ENCODE peak calls at places on chromosome 7, in four cellular contexts. P is activated CD4-positive, alpha-beta T cell treated with anti-CD3 and anti-CD28 coated beads for 1 hour; Y is GOT3; F is dorsolateral prefrontal cortex. O is an unnamed sample.

GRCh38 chr7:5424689-5425506 is 1.3 kb upstream of the TNRC18 start:
- DNase-seq in Y (no peak), P (no peak), F (no peak), O (peak)

GRCh38 chr7:131745645-131746248 is 189.3 kb upstream of the PODXL start:
- DNase-seq in P (no peak), F (no peak), Y (no peak), O (peak)

GRCh38 chr7:106289848-106290247 is 5.1 kb upstream of the NAMPT start:
- DNase-seq in P (no peak), Y (no peak), F (no peak), O (no peak)

GRCh38 chr7:30654296-30655090 is 27.8 kb downstream of the CRHR2 start:
- DNase-seq in Y (no peak), P (no peak), F (peak), O (no peak)

GRCh38 chr7:68964060-68964459 is 634.2 kb upstream of the AUTS2 start:
- DNase-seq in P (no peak), F (no peak), Y (no peak), O (no peak)

GRCh38 chr7:154789404-154789803 is 213.5 kb downstream of the PAXIP1 start:
- DNase-seq in F (peak), P (no peak), Y (no peak), O (no peak)

GRCh38 chr7:127905491-127906330 is 125.5 kb downstream of the LRRC4 start:
- DNase-seq in F (no peak), Y (no peak), P (no peak), O (peak)

GRCh38 chr7:90709501-90710465 is 113.7 kb downstream of the CDK14 start:
- DNase-seq in P (no peak), Y (no peak), F (no peak), O (no peak)

GRCh38 chr7:150962743-150963399 is 15.2 kb downstream of the KCNH2 start:
- DNase-seq in F (peak), Y (no peak), P (peak), O (peak)

GRCh38 chr7:29457565-29457971 is 106.1 kb upstream of the PRR15 start:
- DNase-seq in F (no peak), Y (no peak), P (no peak), O (no peak)

GRCh38 chr7:29806131-29806792 is at the start of gene WIPF3:
- DNase-seq in P (no peak), F (no peak), Y (no peak), O (peak)

GRCh38 chr7:46786221-46786951 is 795.5 kb downstream of the TNS3 start:
- DNase-seq in P (no peak), F (no peak), Y (no peak), O (peak)

GRCh38 chr7:135538387-135538786 is 19.3 kb upstream of the NUP205 start:
- DNase-seq in P (no peak), F (no peak), Y (no peak), O (no peak)

GRCh38 chr7:101953248-101953819 is 135.9 kb downstream of the CUX1 start:
- DNase-seq in Y (no peak), F (no peak), P (no peak), O (no peak)

GRCh38 chr7:47832105-47832715 is 116.1 kb downstream of the PKD1L1 start:
- DNase-seq in P (no peak), Y (no peak), F (no peak), O (no peak)

GRCh38 chr7:22572292-22572691 is 72.3 kb upstream of the STEAP1B start:
- DNase-seq in F (no peak), Y (no peak), P (no peak), O (no peak)

GRCh38 chr7:102993532-102994029 is 80.8 kb downstream of the LRRC17 start:
- DNase-seq in F (no peak), P (no peak), Y (no peak), O (no peak)

GRCh38 chr7:28135296-28135695 is 45.3 kb downstream of the JAZF1 start:
- DNase-seq in P (no peak), Y (no peak), F (no peak), O (no peak)

GRCh38 chr7:147207988-147208387 is 1091.4 kb downstream of the CNTNAP2 start:
- DNase-seq in P (no peak), Y (no peak), F (no peak), O (no peak)

GRCh38 chr7:7581531-7582179 is 15.0 kb downstream of the MIOS start:
- DNase-seq in Y (no peak), P (no peak), F (no peak), O (no peak)

GRCh38 chr7:155449008-155449879 is 8.7 kb upstream of the EN2 start:
- DNase-seq in F (no peak), Y (no peak), P (no peak), O (no peak)

GRCh38 chr7:30596043-30596641 is 1.5 kb downstream of the GARS1 start:
- DNase-seq in F (no peak), Y (no peak), P (no peak), O (peak)

GRCh38 chr7:23787272-23787671 is 77.3 kb downstream of the STK31 start:
- DNase-seq in Y (no peak), P (no peak), F (no peak), O (no peak)

GRCh38 chr7:69898189-69898588 is 299.9 kb downstream of the AUTS2 start:
- DNase-seq in P (no peak), Y (no peak), F (no peak), O (no peak)

GRCh38 chr7:67423058-67423457 is 426.4 kb downstream of the TYW1 start:
- DNase-seq in P (no peak), Y (no peak), F (no peak), O (no peak)

GRCh38 chr7:43921423-43921822 is 4.8 kb upstream of the UBE2D4 start:
- DNase-seq in Y (no peak), F (no peak), P (no peak), O (no peak)

GRCh38 chr7:102285541-102286236 is 979 bp upstream of the SH2B2 start:
- DNase-seq in P (no peak), Y (no peak), F (no peak), O (no peak)

GRCh38 chr7:78530351-78530750 is 731.8 kb downstream of the PHTF2 start:
- DNase-seq in F (no peak), Y (no peak), P (no peak), O (peak)

GRCh38 chr7:18916826-18917225 is 200.6 kb downstream of the TWIST1 start:
- DNase-seq in F (no peak), P (no peak), Y (no peak), O (no peak)

GRCh38 chr7:26789481-26790175 is 74.8 kb downstream of the SKAP2 start:
- DNase-seq in P (no peak), F (no peak), Y (no peak), O (no peak)

GRCh38 chr7:17689361-17689760 is 250.9 kb downstream of the SNX13 start:
- DNase-seq in F (no peak), P (no peak), Y (no peak), O (no peak)

GRCh38 chr7:95473276-95473985 is 12.3 kb upstream of the ASB4 start:
- DNase-seq in F (no peak), Y (no peak), P (no peak), O (no peak)

GRCh38 chr7:5478568-5479045 is 55.0 kb upstream of the TNRC18 start:
- DNase-seq in F (no peak), P (no peak), Y (no peak), O (no peak)

GRCh38 chr7:27636326-27637006 is 26.2 kb downstream of the HIBADH start:
- DNase-seq in P (no peak), Y (no peak), F (no peak), O (no peak)

GRCh38 chr7:90412458-90413184 is 9.4 kb downstream of the CLDN12 start:
- DNase-seq in Y (no peak), P (no peak), F (no peak), O (no peak)

GRCh38 chr7:94069154-94069739 is 65.1 kb upstream of the BET1 start:
- DNase-seq in P (no peak), Y (no peak), F (no peak), O (no peak)

GRCh38 chr7:26369519-26370385 is 78.1 kb downstream of the SNX10 start:
- DNase-seq in F (no peak), P (no peak), Y (peak), O (peak)